ENCODE peak calls at places on chromosomes 11 and 22, in eight cellular contexts. E is activated CD4-positive, alpha-beta T cell treated with anti-CD3 and anti-CD28 coated beads, Interleukin-2, amount 10 ng/mL, durations not matched to agents 7 days and 5 days; Q is GM12892; I is HT1080; G is mesenchymal stem cell; A is iPS DF 6.9; J is fibroblast of the aortic adventitia; F is fibroblast of the conjunctiva. C is an unnamed sample.

GRCh38 chr22:21651521-21652009 is 9.5 kb downstream of the SDF2L1 start:
- DNase-seq in E (peak), Q (no peak), I (no peak), G (peak), A (no peak), J (no peak), F (no peak), C (no peak)

GRCh38 chr11:132610216-132610615 is 922.1 kb downstream of the OPCML start:
- DNase-seq in E (no peak), Q (no peak), I (no peak), G (peak), A (no peak), J (no peak), F (no peak), C (no peak)

GRCh38 chr11:121236115-121237001 is 56.2 kb upstream of the SC5D start:
- DNase-seq in E (no peak), Q (no peak), I (peak), G (peak), A (no peak), J (peak), F (no peak), C (no peak)

GRCh38 chr11:120906752-120907151 is 117.2 kb upstream of the TBCEL start:
- DNase-seq in E (no peak), Q (no peak), I (no peak), G (no peak), A (no peak), J (no peak), F (no peak), C (no peak)

GRCh38 chr11:62456630-62457029 is 37.8 kb downstream of the SCGB1A1 start:
- DNase-seq in E (no peak), Q (no peak), I (no peak), G (no peak), A (no peak), J (no peak), F (no peak), C (peak)

GRCh38 chr11:65314501-65315203 is at the start of gene CDC42EP2:
- DNase-seq in E (peak), Q (peak), I (peak), G (peak), A (no peak), J (peak), F (no peak), C (no peak)

GRCh38 chr11:27847496-27847895 is 147.2 kb upstream of the BDNF start:
- DNase-seq in E (no peak), Q (no peak), I (no peak), G (no peak), A (no peak), J (peak), F (no peak), C (no peak)

GRCh38 chr11:109859325-109859724 is 233.9 kb upstream of the ZC3H12C start:
- DNase-seq in E (no peak), Q (no peak), I (peak), G (peak), A (no peak), J (peak), F (no peak), C (no peak)

GRCh38 chr22:36430863-36431262 is 43.1 kb upstream of the MYH9 start:
- DNase-seq in E (no peak), Q (no peak), I (peak), G (peak), A (no peak), J (no peak), F (no peak), C (no peak)

GRCh38 chr11:17770048-17770652 is 35.6 kb downstream of the KCNC1 start:
- DNase-seq in E (no peak), Q (no peak), I (no peak), G (no peak), A (no peak), J (no peak), F (no peak), C (no peak)

GRCh38 chr11:77407613-77408012 is 66.3 kb downstream of the PAK1 start:
- DNase-seq in E (no peak), Q (no peak), I (peak), G (peak), A (no peak), J (peak), F (peak), C (no peak)

GRCh38 chr11:37450613-37451012 is 852.6 kb upstream of the RAG2 start:
- DNase-seq in E (no peak), Q (no peak), I (peak), G (peak), A (no peak), J (peak), F (no peak), C (no peak)

GRCh38 chr22:42972592-42973535 is 42.1 kb downstream of the PACSIN2 start:
- DNase-seq in E (no peak), Q (no peak), I (no peak), G (peak), A (no peak), J (no peak), F (no peak), C (no peak)

GRCh38 chr22:49777569-49778250 is 50.0 kb downstream of the BRD1 start:
- DNase-seq in E (no peak), Q (no peak), I (no peak), G (no peak), A (no peak), J (no peak), F (no peak), C (no peak)

GRCh38 chr22:48083502-48083901 is 1321.1 kb downstream of the TBC1D22A start:
- DNase-seq in E (no peak), Q (no peak), I (no peak), G (no peak), A (no peak), J (no peak), F (no peak), C (no peak)

GRCh38 chr22:22666307-22667091 is 22.1 kb downstream of the GGTLC2 start:
- DNase-seq in E (peak), Q (no peak), I (peak), G (no peak), A (no peak), J (peak), F (no peak), C (no peak)

GRCh38 chr11:1939006-1939626 is 8.0 kb upstream of the MRPL23 start:
- DNase-seq in E (peak), Q (peak), I (no peak), G (no peak), A (no peak), J (no peak), F (no peak), C (no peak)

GRCh38 chr22:26367402-26368245 is 61.4 kb upstream of the ASPHD2 start:
- DNase-seq in E (peak), Q (peak), I (peak), G (peak), A (peak), J (peak), F (peak), C (no peak)

GRCh38 chr22:41862530-41863266 is 29.8 kb downstream of the SREBF2 start:
- DNase-seq in E (peak), Q (peak), I (no peak), G (peak), A (no peak), J (no peak), F (no peak), C (no peak)

GRCh38 chr22:17339095-17339693 is 30.1 kb upstream of the CECR2 start:
- DNase-seq in E (no peak), Q (no peak), I (no peak), G (no peak), A (no peak), J (no peak), F (no peak), C (no peak)

GRCh38 chr22:42300286-42301071 is 30.0 kb upstream of the TCF20 start:
- DNase-seq in E (peak), Q (peak), I (no peak), G (no peak), A (no peak), J (no peak), F (no peak), C (no peak)

GRCh38 chr11:82701847-82702520 is 31.7 kb downstream of the FAM181B start:
- DNase-seq in E (peak), Q (no peak), I (peak), G (peak), A (no peak), J (peak), F (peak), C (no peak)